ENCODE peak calls at places on chromosome 12, in nine cellular contexts. X is neural crest cell; M is cardiac fibroblast; J is GM12864; R is uterus; F is RPMI7951; H is NCI-H2171; U is activated CD4-positive, CD25-positive, alpha-beta regulatory T cell treated with anti-CD3 and anti-CD28 coated beads, Interleukin-2, amount 50 U/mL, for 16 hours; S is CD8-positive, alpha-beta memory T cell. P is an unnamed sample.
A peak's percentile ranks its signal among the peaks of the same experiment; 100 is the strongest.

GRCh38 chr12:19074700-19075099 is 54.8 kb upstream of the PLEKHA5 start:
- DNase-seq in J (no peak), X (no peak), U (no peak), H (no peak), S (no peak), M (no peak), R (no peak), F (no peak), P (no peak)

GRCh38 chr12:94032368-94032767 is 116.0 kb upstream of the PLXNC1 start:
- DNase-seq in S (no peak), F (no peak), J (no peak), X (no peak), R (peak; percentile 19), H (no peak), U (no peak), M (no peak), P (no peak)

GRCh38 chr12:52280796-52281560 is 6.5 kb downstream of the KRT86 start:
- DNase-seq in X (no peak), J (no peak), S (no peak), R (peak; percentile 46), H (no peak), U (no peak), F (peak; percentile 95), M (peak; percentile 100), P (peak; percentile 96)

GRCh38 chr12:116599285-116600122 is 40.3 kb downstream of the MAP1LC3B2 start:
- DNase-seq in M (peak; percentile 75), S (peak; percentile 21), H (no peak), J (no peak), F (peak; percentile 64), X (peak; percentile 73), U (peak; percentile 19), R (peak; percentile 89), P (peak; percentile 24)

GRCh38 chr12:93706824-93707223 is 29.6 kb downstream of the CRADD start:
- DNase-seq in M (peak; percentile 58), U (no peak), F (no peak), R (no peak), X (no peak), S (no peak), J (no peak), H (no peak), P (peak; percentile 16)

GRCh38 chr12:100346660-100347059 is 10.2 kb upstream of the SLC17A8 start:
- DNase-seq in J (no peak), F (peak; percentile 33), R (no peak), H (no peak), S (no peak), M (no peak), X (no peak), U (no peak), P (no peak)

GRCh38 chr12:97140355-97140754 is 233.3 kb downstream of the NEDD1 start:
- DNase-seq in X (no peak), S (no peak), M (no peak), J (no peak), R (no peak), H (no peak), U (no peak), F (no peak), P (no peak)

GRCh38 chr12:68497702-68498101 is 113.0 kb upstream of the RAP1B start:
- DNase-seq in M (peak; percentile 58), X (no peak), F (peak; percentile 75), J (no peak), U (no peak), H (no peak), R (no peak), S (no peak), P (peak; percentile 96)

GRCh38 chr12:1499351-1499750 is 95.0 kb downstream of the FBXL14 start:
- DNase-seq in J (no peak), M (no peak), U (no peak), X (no peak), R (no peak), S (no peak), H (no peak), F (peak; percentile 44), P (no peak)

GRCh38 chr12:5989621-5990020 is 44.6 kb upstream of the ANO2 start:
- DNase-seq in H (no peak), S (no peak), F (no peak), U (no peak), R (no peak), J (no peak), M (no peak), X (no peak), P (no peak)

GRCh38 chr12:67710582-67710981 is 62.0 kb downstream of the DYRK2 start:
- DNase-seq in F (peak; percentile 74), J (peak; percentile 54), U (no peak), M (peak; percentile 57), H (no peak), X (no peak), S (no peak), R (no peak), P (no peak)

GRCh38 chr12:76020281-76020680 is 11.3 kb downstream of the PHLDA1 start:
- DNase-seq in S (peak; percentile 82), U (peak; percentile 36), R (no peak), F (peak; percentile 96), X (no peak), H (no peak), J (no peak), M (peak; percentile 91), P (peak; percentile 75)

GRCh38 chr12:1972856-1973317 is 31.4 kb downstream of the DCP1B start:
- DNase-seq in J (no peak), F (no peak), S (no peak), R (peak; percentile 87), H (no peak), M (peak; percentile 36), X (no peak), U (no peak), P (no peak)

GRCh38 chr12:113684908-113685512 is 213.3 kb upstream of the LHX5 start:
- DNase-seq in F (no peak), M (no peak), S (no peak), X (no peak), J (no peak), R (no peak), U (no peak), H (peak; percentile 51), P (no peak)

GRCh38 chr12:114913871-114914801 is 230.2 kb upstream of the TBX3 start:
- DNase-seq in M (peak; percentile 47), S (no peak), F (peak; percentile 88), X (no peak), R (peak; percentile 26), J (no peak), H (no peak), U (no peak), P (peak; percentile 48)

GRCh38 chr12:57615637-57616036 is 4.4 kb downstream of the ARHGEF25 start:
- DNase-seq in S (no peak), R (no peak), X (no peak), H (no peak), M (no peak), U (no peak), F (no peak), J (no peak), P (no peak)

GRCh38 chr12:11958216-11959091 is 112.3 kb upstream of the BCL2L14 start:
- DNase-seq in R (no peak), S (no peak), J (no peak), M (peak; percentile 96), U (no peak), H (no peak), F (peak; percentile 89), X (no peak), P (peak; percentile 92)

GRCh38 chr12:39872425-39872824 is 233.5 kb downstream of the SLC2A13 start:
- DNase-seq in F (no peak), H (no peak), J (no peak), S (no peak), X (no peak), M (peak; percentile 52), R (no peak), U (no peak), P (no peak)

GRCh38 chr12:3304436-3305135 is 186.4 kb upstream of the PRMT8 start:
- DNase-seq in F (peak; percentile 94), H (no peak), U (no peak), M (peak; percentile 88), S (no peak), X (no peak), R (no peak), J (no peak), P (peak; percentile 43)

GRCh38 chr12:42918387-42918786 is 328.8 kb upstream of the PRICKLE1 start:
- DNase-seq in F (no peak), S (no peak), H (no peak), U (no peak), J (no peak), R (peak; percentile 27), X (no peak), M (no peak), P (no peak)

GRCh38 chr12:47033081-47033480 is 46.3 kb upstream of the PCED1B start:
- DNase-seq in M (peak; percentile 57), R (peak; percentile 37), X (no peak), F (no peak), H (no peak), S (no peak), U (no peak), J (no peak), P (no peak)

GRCh38 chr12:26554332-26554731 is 278.7 kb downstream of the ITPR2 start:
- DNase-seq in J (no peak), X (no peak), S (no peak), U (no peak), R (no peak), M (no peak), F (peak; percentile 7), H (no peak), P (no peak)

GRCh38 chr12:6044082-6044481 is 80.4 kb downstream of the VWF start:
- DNase-seq in S (no peak), F (peak; percentile 80), M (no peak), H (no peak), X (no peak), R (no peak), U (no peak), J (no peak), P (no peak)

GRCh38 chr12:117662620-117663395 is 301.4 kb upstream of the NOS1 start:
- DNase-seq in X (no peak), R (no peak), J (no peak), M (no peak), S (no peak), F (peak; percentile 57), U (no peak), H (no peak), P (no peak)

GRCh38 chr12:104183443-104183842 is 32.1 kb upstream of the TXNRD1 start:
- DNase-seq in X (no peak), J (no peak), R (no peak), M (no peak), H (no peak), S (no peak), U (no peak), F (no peak), P (no peak)

GRCh38 chr12:57531836-57532235 is 9.2 kb downstream of the MBD6 start:
- DNase-seq in H (no peak), S (no peak), M (no peak), F (no peak), R (no peak), X (no peak), J (no peak), U (no peak), P (no peak)

GRCh38 chr12:1630081-1630826 is 1.2 kb downstream of the WNT5B start:
- DNase-seq in X (peak; percentile 15), S (no peak), J (no peak), M (peak; percentile 39), U (no peak), H (peak; percentile 93), R (no peak), F (peak; percentile 33), P (no peak)

P was measured in astrocyte of the cerebellum.